ENCODE peak calls at places on chromosomes 16 and 17, in ten cellular contexts. H is NCI-H1105; Y is stimulated activated CD4-positive, alpha-beta T cell treated with anti-CD3 and anti-CD28 coated beads, Interleukin-15, amount 100 ng/mL, for 24 hours; K is small intestine; F is spleen; I is activated T-cell treated with anti-CD3 and anti-CD28 coated beads, Interleukin-2, amount 50 U/mL, for 72 hours; M is mucosa of descending colon; S is non-pigmented ciliary epithelial cell; E is mammary epithelial cell; X is CD8-positive, alpha-beta T cell. U is an unnamed sample.
A peak's percentile ranks its signal among the peaks of the same experiment; 100 is the strongest.

GRCh38 chr17:869567-870530 is 87.7 kb downstream of the MRM3 start:
- DNase-seq in M (no peak), E (peak; percentile 96), K (no peak), Y (no peak), F (no peak), H (no peak), S (no peak), I (no peak), X (no peak), U (no peak)

GRCh38 chr17:561118-561517 is 153.5 kb downstream of the VPS53 start:
- DNase-seq in F (no peak), S (no peak), I (peak; percentile 52), Y (peak; percentile 33), M (no peak), E (peak; percentile 61), X (no peak), K (no peak), H (no peak), U (no peak)

GRCh38 chr16:87129771-87130170 is 187.4 kb downstream of the C16orf95 start:
- DNase-seq in Y (no peak), E (peak; percentile 74), S (no peak), M (no peak), X (no peak), I (no peak), K (no peak), F (no peak), H (no peak), U (no peak)

GRCh38 chr17:63774141-63774981 is at the start of gene DDX42:
- DNase-seq in F (peak; percentile 96), Y (no peak), S (no peak), M (peak; percentile 94), X (no peak), I (peak; percentile 92), K (peak; percentile 53), E (no peak), H (no peak), U (no peak)

GRCh38 chr17:38967290-38967738 is at the start of gene FBXO47:
- DNase-seq in E (peak; percentile 82), K (peak; percentile 89), H (no peak), F (peak; percentile 95), Y (peak; percentile 85), M (peak; percentile 92), S (peak; percentile 57), X (peak; percentile 82), I (peak; percentile 82), U (no peak)

GRCh38 chr16:9484436-9484835 is 393.0 kb downstream of the HAPSTR1 start:
- DNase-seq in F (no peak), E (no peak), S (no peak), M (no peak), X (no peak), Y (no peak), K (no peak), H (no peak), I (no peak), U (no peak)

GRCh38 chr16:2924901-2925820 is 13.4 kb downstream of the FLYWCH1 start:
- DNase-seq in I (no peak), E (peak; percentile 78), Y (no peak), X (no peak), H (no peak), S (no peak), F (no peak), M (peak; percentile 39), K (no peak), U (peak; percentile 3)

GRCh38 chr17:44324092-44324570 is 492 bp downstream of the SLC25A39 start:
- DNase-seq in E (peak; percentile 35), S (no peak), F (no peak), Y (no peak), I (no peak), M (peak; percentile 74), K (peak; percentile 38), H (no peak), X (no peak), U (no peak)